ENCODE peak calls at places on chromosomes 4 and X, in five cellular contexts. N is fibroblast of villous mesenchyme; A is cardiac fibroblast; O is fibroblast of pulmonary artery; F is CD8-positive, alpha-beta T cell. Y is an unnamed sample.

GRCh38 chr4:142355417-142355930 is 490.6 kb downstream of the INPP4B start:
- DNase-seq in N (no peak), A (no peak), O (no peak), F (no peak), Y (no peak)

GRCh38 chr4:801436-802124 is 24.3 kb downstream of the CPLX1 start:
- DNase-seq in N (no peak), A (no peak), O (no peak), F (no peak), Y (no peak)

GRCh38 chrX:9171841-9172240 is 137.9 kb upstream of the FAM9B start:
- DNase-seq in N (no peak), A (peak; percentile 60), O (peak; percentile 17), F (no peak), Y (peak; percentile 55)

GRCh38 chrX:37817579-37817978 is 29.8 kb downstream of the DYNLT3 start:
- DNase-seq in N (peak; percentile 3), A (no peak), O (no peak), F (no peak), Y (no peak)

GRCh38 chr4:102302762-102303161 is 42.5 kb downstream of the SLC39A8 start:
- DNase-seq in N (no peak), A (no peak), O (no peak), F (no peak), Y (no peak)

GRCh38 chrX:79182616-79183015 is 38.1 kb downstream of the GPR174 start:
- DNase-seq in N (no peak), A (no peak), O (no peak), F (no peak), Y (no peak)

GRCh38 chr4:143281507-143282169 is 55.0 kb upstream of the GAB1 start:
- DNase-seq in N (peak; percentile 42), A (no peak), O (no peak), F (no peak), Y (peak; percentile 21)

GRCh38 chr4:140242357-140243284 is 88.6 kb upstream of the MAML3 start:
- DNase-seq in N (no peak), A (no peak), O (peak; percentile 51), F (no peak), Y (no peak)

GRCh38 chr4:98617358-98618047 is 40.9 kb downstream of the TSPAN5 start:
- DNase-seq in N (no peak), A (no peak), O (peak; percentile 31), F (no peak), Y (no peak)

GRCh38 chr4:37891221-37892159 is 606 bp downstream of the TBC1D1 start:
- DNase-seq in N (no peak), A (peak; percentile 34), O (no peak), F (peak; percentile 51), Y (no peak)

GRCh38 chr4:60452259-60452658 is 747.9 kb upstream of the ADGRL3 start:
- DNase-seq in N (no peak), A (no peak), O (no peak), F (no peak), Y (no peak)

GRCh38 chrX:121298499-121298898 is 251.1 kb downstream of the GLUD2 start:
- DNase-seq in N (no peak), A (no peak), O (no peak), F (no peak), Y (no peak)

GRCh38 chr4:150310159-150310895 is 232.1 kb downstream of the DCLK2 start:
- DNase-seq in N (no peak), A (peak; percentile 70), O (peak; percentile 48), F (no peak), Y (peak; percentile 72)

GRCh38 chrX:21943460-21944135 is 3.1 kb downstream of the SMS start:
- DNase-seq in N (peak; percentile 61), A (peak; percentile 85), O (peak; percentile 63), F (no peak), Y (peak; percentile 91)

GRCh38 chr4:20313237-20314030 is 61.7 kb downstream of the SLIT2 start:
- DNase-seq in N (no peak), A (no peak), O (peak; percentile 51), F (no peak), Y (no peak)

GRCh38 chr4:122576261-122577188 is 44.3 kb downstream of the IL21 start:
- DNase-seq in N (peak; percentile 60), A (peak; percentile 77), O (peak; percentile 75), F (no peak), Y (peak; percentile 60)

GRCh38 chr4:184529283-184529682 is 54.9 kb upstream of the IRF2 start:
- DNase-seq in N (no peak), A (peak; percentile 72), O (no peak), F (no peak), Y (peak; percentile 48)

GRCh38 chrX:9907645-9908387 is 59.3 kb upstream of the CLDN34 start:
- DNase-seq in N (peak; percentile 59), A (peak; percentile 85), O (peak; percentile 83), F (no peak), Y (peak; percentile 84)

GRCh38 chrX:136586386-136586785 is 54.4 kb downstream of the VGLL1 start:
- DNase-seq in N (no peak), A (no peak), O (no peak), F (peak; percentile 19), Y (peak; percentile 28)

GRCh38 chrX:105745863-105746262 is 76.5 kb upstream of the NRK start:
- DNase-seq in N (no peak), A (no peak), O (no peak), F (no peak), Y (no peak)

GRCh38 chr4:113368056-113368455 is 318.6 kb downstream of the ANK2 start:
- DNase-seq in N (peak; percentile 18), A (peak; percentile 67), O (no peak), F (no peak), Y (peak; percentile 69)

GRCh38 chrX:154012336-154012991 is 7.2 kb downstream of the IRAK1 start:
- DNase-seq in N (no peak), A (no peak), O (peak; percentile 14), F (no peak), Y (no peak)

GRCh38 chr4:54659213-54660144 is 1.7 kb downstream of the KIT start:
- DNase-seq in N (no peak), A (peak; percentile 36), O (peak; percentile 28), F (no peak), Y (peak; percentile 31)

GRCh38 chr4:76386566-76387305 is 34.2 kb downstream of the CCDC158 start:
- DNase-seq in N (peak; percentile 6), A (no peak), O (peak; percentile 3), F (no peak), Y (no peak)

GRCh38 chr4:26360864-26361263 is 40.0 kb downstream of the RBPJ start:
- DNase-seq in N (no peak), A (no peak), O (no peak), F (no peak), Y (no peak)

GRCh38 chrX:53595266-53595810 is 91.2 kb downstream of the HUWE1 start:
- DNase-seq in N (no peak), A (no peak), O (no peak), F (no peak), Y (no peak)

GRCh38 chrX:47628980-47629379 is 750 bp downstream of the CFP start:
- DNase-seq in N (no peak), A (peak; percentile 16), O (no peak), F (no peak), Y (no peak)

GRCh38 chrX:49247916-49248811 is 12.9 kb downstream of the CCDC22 start:
- DNase-seq in N (no peak), A (no peak), O (no peak), F (no peak), Y (no peak)

GRCh38 chr4:154741131-154741530 is 2.7 kb upstream of the LRAT start:
- DNase-seq in N (no peak), A (no peak), O (no peak), F (no peak), Y (no peak)

GRCh38 chr4:80237992-80238391 is 28.5 kb upstream of the FGF5 start:
- DNase-seq in N (peak; percentile 57), A (peak; percentile 95), O (peak; percentile 93), F (no peak), Y (peak; percentile 90)
- H3K4me3 ChIP-seq in N (no peak overlapping the region), A (peak overlapping the region; percentile 19), O (peak overlapping the region; percentile 39), F (no peak overlapping the region), Y (no peak overlapping the region)

GRCh38 chr4:15198070-15198727 is 195.9 kb downstream of the CPEB2 start:
- DNase-seq in N (no peak), A (peak; percentile 45), O (no peak), F (no peak), Y (peak; percentile 83)

GRCh38 chr4:15202481-15202880 is 200.2 kb downstream of the CPEB2 start:
- DNase-seq in N (no peak), A (no peak), O (no peak), F (no peak), Y (peak; percentile 23)

GRCh38 chr4:15201782-15202181 is 199.5 kb downstream of the CPEB2 start:
- DNase-seq in N (no peak), A (no peak), O (no peak), F (no peak), Y (no peak)

GRCh38 chr4:15194520-15194919 is 192.2 kb downstream of the CPEB2 start:
- DNase-seq in N (peak; percentile 19), A (peak; percentile 41), O (no peak), F (no peak), Y (peak; percentile 47)

DNA sequence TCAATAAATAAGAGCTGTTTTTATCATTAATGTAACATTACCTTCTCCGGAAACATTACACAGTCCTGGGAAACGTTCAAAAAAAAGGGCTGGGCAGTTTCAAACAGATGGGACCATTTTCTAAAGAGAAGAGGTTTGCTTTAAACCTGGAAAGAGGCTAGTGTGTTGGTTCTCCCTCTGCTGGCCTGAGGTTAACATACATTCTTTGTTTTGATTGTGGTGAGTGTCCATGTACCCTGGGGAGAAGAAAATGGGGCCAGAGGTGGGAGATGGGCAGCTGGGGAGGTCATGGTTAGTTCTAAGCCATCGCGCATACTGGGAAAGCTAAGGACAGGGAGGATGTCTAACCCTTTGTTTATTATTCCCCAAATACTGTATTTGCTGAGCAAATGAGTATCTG is 194.7 kb downstream of the CPEB2 start:
- DNase-seq in N (peak; percentile 40), A (peak; percentile 72), O (peak; percentile 64), F (no peak), Y (peak; percentile 69)
- TF ChIP-seq CTCF in N (peak; percentile 53), A (peak; percentile 53), O (peak; percentile 61), F (no peak), Y (peak; percentile 54)

GRCh38 chrX:11664211-11664888 is 1.4 kb downstream of the ARHGAP6 start:
- DNase-seq in N (peak; percentile 30), A (peak; percentile 24), O (peak; percentile 11), F (no peak), Y (peak; percentile 20)

GRCh38 chrX:11665144-11666040 is at the start of gene ARHGAP6:
- DNase-seq in N (peak; percentile 69), A (peak; percentile 63), O (peak; percentile 62), F (no peak), Y (peak; percentile 46)

GRCh38 chrX:11663875-11664210 is 1.9 kb downstream of the ARHGAP6 start:
- DNase-seq in N (peak; percentile 10), A (no peak), O (no peak), F (no peak), Y (no peak)

GRCh38 chrX:11667286-11667685 is 1.6 kb upstream of the ARHGAP6 start:
- DNase-seq in N (no peak), A (no peak), O (no peak), F (no peak), Y (no peak)

GRCh38 chrX:11666180-11666579 is 460 bp upstream of the ARHGAP6 start:
- DNase-seq in N (no peak), A (no peak), O (no peak), F (no peak), Y (peak; percentile 15)
- H3K4me3 ChIP-seq in N (peak overlapping the region; percentile 61), A (peak overlapping the region; percentile 45), O (peak overlapping the region; percentile 56), F (no peak overlapping the region), Y (peak overlapping the region; percentile 42)

GRCh38 chr4:141254326-141254725 is 33.6 kb downstream of the ZNF330 start:
- DNase-seq in N (no peak), A (no peak), O (no peak), F (no peak), Y (no peak)
- TF ChIP-seq CTCF in N (peak; percentile 3), A (peak; percentile 3), O (peak; percentile 12), F (no peak), Y (no peak)